ENCODE peak calls at places on chromosomes 11 and 22, in ten cellular contexts. One of them, this sample, is unnamed.
A peak's percentile ranks its signal among the peaks of the same experiment; 100 is the strongest.

GRCh38 chr22:45051946-45052345 is 42.1 kb upstream of the PHF21B start:
- DNase-seq in adrenal gland: no peak
- DNase-seq in fibroblast of pulmonary artery: no peak
- DNase-seq in HuH-7: no peak
- DNase-seq in fibroblast of the conjunctiva: no peak
- DNase-seq in CD8-positive, alpha-beta memory T cell: no peak
- DNase-seq in uterus: no peak
- DNase-seq in stimulated activated CD4-positive, alpha-beta T cell treated with anti-CD3 and anti-CD28 coated beads, Interleukin-2, amount 100 ng/mL, for 24 hours: no peak
- DNase-seq in hippocampal formation: no peak
- DNase-seq in nucleus accumbens: no peak
- DNase-seq in this sample: no peak

GRCh38 chr22:49257551-49257951 is 570.1 kb downstream of the BRD1 start:
- DNase-seq in adrenal gland: peak; percentile 24
- DNase-seq in fibroblast of pulmonary artery: no peak
- DNase-seq in HuH-7: no peak
- DNase-seq in fibroblast of the conjunctiva: no peak
- DNase-seq in CD8-positive, alpha-beta memory T cell: no peak
- DNase-seq in uterus: peak; percentile 2
- DNase-seq in stimulated activated CD4-positive, alpha-beta T cell treated with anti-CD3 and anti-CD28 coated beads, Interleukin-2, amount 100 ng/mL, for 24 hours: no peak
- DNase-seq in hippocampal formation: no peak
- DNase-seq in nucleus accumbens: no peak
- DNase-seq in this sample: no peak

GRCh38 chr11:1869427-1870325 is 16.8 kb downstream of the LSP1 start:
- DNase-seq in adrenal gland: no peak
- DNase-seq in fibroblast of pulmonary artery: no peak
- DNase-seq in HuH-7: peak; percentile 66
- DNase-seq in fibroblast of the conjunctiva: no peak
- DNase-seq in CD8-positive, alpha-beta memory T cell: no peak
- DNase-seq in uterus: peak; percentile 64
- DNase-seq in stimulated activated CD4-positive, alpha-beta T cell treated with anti-CD3 and anti-CD28 coated beads, Interleukin-2, amount 100 ng/mL, for 24 hours: no peak
- DNase-seq in hippocampal formation: no peak
- DNase-seq in nucleus accumbens: no peak
- DNase-seq in this sample: no peak

GRCh38 chr11:95230054-95231034 is 658 bp downstream of the SESN3 start:
- DNase-seq in adrenal gland: peak; percentile 65
- DNase-seq in fibroblast of pulmonary artery: peak; percentile 12
- DNase-seq in HuH-7: peak; percentile 23
- DNase-seq in fibroblast of the conjunctiva: no peak
- DNase-seq in CD8-positive, alpha-beta memory T cell: peak; percentile 33
- DNase-seq in uterus: peak; percentile 17
- DNase-seq in stimulated activated CD4-positive, alpha-beta T cell treated with anti-CD3 and anti-CD28 coated beads, Interleukin-2, amount 100 ng/mL, for 24 hours: peak; percentile 42
- DNase-seq in hippocampal formation: peak; percentile 49
- DNase-seq in nucleus accumbens: no peak
- DNase-seq in this sample: no peak

GRCh38 chr11:45798793-45799441 is 6.0 kb upstream of the SLC35C1 start:
- DNase-seq in adrenal gland: no peak
- DNase-seq in fibroblast of pulmonary artery: peak; percentile 12
- DNase-seq in HuH-7: peak; percentile 36
- DNase-seq in fibroblast of the conjunctiva: no peak
- DNase-seq in CD8-positive, alpha-beta memory T cell: no peak
- DNase-seq in uterus: no peak
- DNase-seq in stimulated activated CD4-positive, alpha-beta T cell treated with anti-CD3 and anti-CD28 coated beads, Interleukin-2, amount 100 ng/mL, for 24 hours: no peak
- DNase-seq in hippocampal formation: no peak
- DNase-seq in nucleus accumbens: no peak
- DNase-seq in this sample: peak; percentile 28

GRCh38 chr22:48858121-48858520 is 969.6 kb downstream of the BRD1 start:
- DNase-seq in adrenal gland: no peak
- DNase-seq in fibroblast of pulmonary artery: no peak
- DNase-seq in HuH-7: no peak
- DNase-seq in fibroblast of the conjunctiva: no peak
- DNase-seq in CD8-positive, alpha-beta memory T cell: no peak
- DNase-seq in uterus: no peak
- DNase-seq in stimulated activated CD4-positive, alpha-beta T cell treated with anti-CD3 and anti-CD28 coated beads, Interleukin-2, amount 100 ng/mL, for 24 hours: no peak
- DNase-seq in hippocampal formation: no peak
- DNase-seq in nucleus accumbens: no peak
- DNase-seq in this sample: no peak

GRCh38 chr22:48055827-48056226 is 1293.4 kb downstream of the TBC1D22A start:
- DNase-seq in adrenal gland: peak; percentile 23
- DNase-seq in fibroblast of pulmonary artery: no peak
- DNase-seq in HuH-7: no peak
- DNase-seq in fibroblast of the conjunctiva: no peak
- DNase-seq in CD8-positive, alpha-beta memory T cell: no peak
- DNase-seq in uterus: no peak
- DNase-seq in stimulated activated CD4-positive, alpha-beta T cell treated with anti-CD3 and anti-CD28 coated beads, Interleukin-2, amount 100 ng/mL, for 24 hours: no peak
- DNase-seq in hippocampal formation: no peak
- DNase-seq in nucleus accumbens: no peak
- DNase-seq in this sample: no peak

GRCh38 chr11:111730031-111730430 is 36.2 kb downstream of the PPP2R1B start:
- DNase-seq in adrenal gland: no peak
- DNase-seq in fibroblast of pulmonary artery: no peak
- DNase-seq in HuH-7: no peak
- DNase-seq in fibroblast of the conjunctiva: no peak
- DNase-seq in CD8-positive, alpha-beta memory T cell: no peak
- DNase-seq in uterus: no peak
- DNase-seq in stimulated activated CD4-positive, alpha-beta T cell treated with anti-CD3 and anti-CD28 coated beads, Interleukin-2, amount 100 ng/mL, for 24 hours: no peak
- DNase-seq in hippocampal formation: no peak
- DNase-seq in nucleus accumbens: no peak
- DNase-seq in this sample: no peak

GRCh38 chr22:37145415-37146385 is 4.0 kb downstream of the IL2RB start:
- DNase-seq in adrenal gland: no peak
- DNase-seq in fibroblast of pulmonary artery: no peak
- DNase-seq in HuH-7: no peak
- DNase-seq in fibroblast of the conjunctiva: no peak
- DNase-seq in CD8-positive, alpha-beta memory T cell: no peak
- DNase-seq in uterus: no peak
- DNase-seq in stimulated activated CD4-positive, alpha-beta T cell treated with anti-CD3 and anti-CD28 coated beads, Interleukin-2, amount 100 ng/mL, for 24 hours: no peak
- DNase-seq in hippocampal formation: no peak
- DNase-seq in nucleus accumbens: no peak
- DNase-seq in this sample: no peak

GRCh38 chr11:12238420-12238819 is 128.0 kb downstream of the MICAL2 start:
- DNase-seq in adrenal gland: no peak
- DNase-seq in fibroblast of pulmonary artery: peak; percentile 50
- DNase-seq in HuH-7: no peak
- DNase-seq in fibroblast of the conjunctiva: no peak
- DNase-seq in CD8-positive, alpha-beta memory T cell: no peak
- DNase-seq in uterus: no peak
- DNase-seq in stimulated activated CD4-positive, alpha-beta T cell treated with anti-CD3 and anti-CD28 coated beads, Interleukin-2, amount 100 ng/mL, for 24 hours: no peak
- DNase-seq in hippocampal formation: no peak
- DNase-seq in nucleus accumbens: no peak
- DNase-seq in this sample: no peak

GRCh38 chr11:102226702-102227101 is 90.6 kb upstream of the BIRC3 start:
- DNase-seq in adrenal gland: peak; percentile 67
- DNase-seq in fibroblast of pulmonary artery: peak; percentile 82
- DNase-seq in HuH-7: no peak
- DNase-seq in fibroblast of the conjunctiva: no peak
- DNase-seq in CD8-positive, alpha-beta memory T cell: no peak
- DNase-seq in uterus: no peak
- DNase-seq in stimulated activated CD4-positive, alpha-beta T cell treated with anti-CD3 and anti-CD28 coated beads, Interleukin-2, amount 100 ng/mL, for 24 hours: no peak
- DNase-seq in hippocampal formation: no peak
- DNase-seq in nucleus accumbens: no peak
- DNase-seq in this sample: no peak

GRCh38 chr11:117219455-117219854 is 12.4 kb downstream of the PCSK7 start:
- DNase-seq in adrenal gland: no peak
- DNase-seq in fibroblast of pulmonary artery: no peak
- DNase-seq in HuH-7: no peak
- DNase-seq in fibroblast of the conjunctiva: no peak
- DNase-seq in CD8-positive, alpha-beta memory T cell: no peak
- DNase-seq in uterus: no peak
- DNase-seq in stimulated activated CD4-positive, alpha-beta T cell treated with anti-CD3 and anti-CD28 coated beads, Interleukin-2, amount 100 ng/mL, for 24 hours: no peak
- DNase-seq in hippocampal formation: no peak
- DNase-seq in nucleus accumbens: no peak
- DNase-seq in this sample: no peak

GRCh38 chr11:59615132-59615636 is 390 bp downstream of the OSBP start:
- DNase-seq in adrenal gland: peak; percentile 83
- DNase-seq in fibroblast of pulmonary artery: no peak
- DNase-seq in HuH-7: peak; percentile 73
- DNase-seq in fibroblast of the conjunctiva: no peak
- DNase-seq in CD8-positive, alpha-beta memory T cell: peak; percentile 74
- DNase-seq in uterus: peak; percentile 44
- DNase-seq in stimulated activated CD4-positive, alpha-beta T cell treated with anti-CD3 and anti-CD28 coated beads, Interleukin-2, amount 100 ng/mL, for 24 hours: peak; percentile 63
- DNase-seq in hippocampal formation: no peak
- DNase-seq in nucleus accumbens: peak; percentile 16
- DNase-seq in this sample: no peak

This sample was measured in DMS153.